ENCODE peak calls at places on chromosomes 11 and 22, in four cellular contexts. R is prostate gland; Y is CD4-positive, alpha-beta memory T cell; M is tibial artery. Q is an unnamed sample.
A peak's percentile ranks its signal among the peaks of the same experiment; 100 is the strongest.

GRCh38 chr22:42967933-42968332 is 47.0 kb downstream of the PACSIN2 start:
- DNase-seq in R (no peak), Y (no peak), M (peak; percentile 80), Q (no peak)

GRCh38 chr11:32002311-32002710 is 88.6 kb upstream of the RCN1 start:
- DNase-seq in R (no peak), Y (no peak), M (no peak), Q (no peak)

GRCh38 chr11:37511425-37511933 is 913.4 kb upstream of the RAG2 start:
- DNase-seq in R (no peak), Y (no peak), M (no peak), Q (no peak)

GRCh38 chr11:16793009-16793408 is 54.6 kb downstream of the C11orf58 start:
- DNase-seq in R (no peak), Y (no peak), M (no peak), Q (no peak)

GRCh38 chr11:57647368-57647767 is 2.3 kb downstream of the YPEL4 start:
- DNase-seq in R (no peak), Y (no peak), M (no peak), Q (no peak)

GRCh38 chr11:103228807-103229206 is 119.6 kb downstream of the DYNC2H1 start:
- DNase-seq in R (no peak), Y (no peak), M (no peak), Q (no peak)

GRCh38 chr11:21511835-21512440 is 680.9 kb upstream of the ANO5 start:
- DNase-seq in R (peak; percentile 31), Y (no peak), M (no peak), Q (no peak)

GRCh38 chr11:30984442-30984816 is 385.1 kb downstream of the DCDC1 start:
- DNase-seq in R (no peak), Y (no peak), M (no peak), Q (no peak)

GRCh38 chr22:25030636-25031035 is 78.1 kb downstream of the KIAA1671 start:
- DNase-seq in R (no peak), Y (no peak), M (no peak), Q (no peak)

GRCh38 chr22:47591709-47592108 is 829.3 kb downstream of the TBC1D22A start:
- DNase-seq in R (no peak), Y (no peak), M (peak; percentile 24), Q (no peak)
- H3K9me3 ChIP-seq in R (no peaks in the 10 kb centered on the region), Y (no peaks in the 10 kb centered on the region), M (no peaks in the 10 kb centered on the region), Q (no peaks in the 10 kb centered on the region)

GRCh38 chr11:70868341-70868885 is 384.0 kb downstream of the SHANK2 start:
- DNase-seq in R (no peak), Y (no peak), M (no peak), Q (no peak)

GRCh38 chr11:70866834-70867233 is 385.5 kb downstream of the SHANK2 start:
- DNase-seq in R (no peak), Y (no peak), M (no peak), Q (no peak)

GRCh38 chr11:70865356-70865755 is 387.0 kb downstream of the SHANK2 start:
- DNase-seq in R (no peak), Y (no peak), M (no peak), Q (no peak)

GRCh38 chr11:70863988-70864387 is 388.4 kb downstream of the SHANK2 start:
- DNase-seq in R (no peak), Y (no peak), M (no peak), Q (no peak)

GRCh38 chr11:70867661-70868060 is 384.7 kb downstream of the SHANK2 start:
- DNase-seq in R (no peak), Y (no peak), M (no peak), Q (no peak)
- H3K9me3 ChIP-seq in R (no peaks in the 10 kb centered on the region), Y (no peaks in the 10 kb centered on the region), M (no peaks in the 10 kb centered on the region), Q (no peaks in the 10 kb centered on the region)

GRCh38 chr22:23243859-23244689 is 63.8 kb downstream of the BCR start:
- DNase-seq in R (no peak), Y (no peak), M (no peak), Q (no peak)
- H3K9me3 ChIP-seq in R (no peaks in the 10 kb centered on the region), Y (no peaks in the 10 kb centered on the region), M (no peaks in the 10 kb centered on the region), Q (no peaks in the 10 kb centered on the region)

DNA sequence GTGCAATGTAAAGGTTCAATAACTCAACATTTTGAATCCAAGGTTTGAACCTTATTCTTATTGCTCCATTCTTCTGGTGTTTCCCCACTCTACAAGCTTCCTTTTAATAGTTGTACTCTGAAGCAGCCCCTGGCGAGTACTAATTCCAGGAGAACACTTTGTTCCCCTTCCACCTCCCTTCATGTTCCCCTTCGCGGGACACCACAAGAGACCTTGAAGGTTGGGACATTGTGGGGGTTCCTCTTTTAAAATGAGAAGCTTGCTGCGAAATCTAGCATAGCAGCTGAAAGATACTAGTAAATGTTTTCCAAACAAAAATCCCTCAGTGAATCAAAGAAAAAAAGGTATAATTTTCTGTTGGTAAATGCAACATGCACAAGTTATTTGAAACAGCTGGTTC is 626.3 kb upstream of the LRRC4C start:
- DNase-seq in R (no peak), Y (no peak), M (no peak), Q (no peak)
- H3K9me3 ChIP-seq in R (no peaks in the 10 kb centered on the region), Y (no peaks in the 10 kb centered on the region), M (no peaks in the 10 kb centered on the region), Q (no peaks in the 10 kb centered on the region)

GRCh38 chr11:15576759-15577158 is 462.0 kb downstream of the INSC start:
- DNase-seq in R (no peak), Y (no peak), M (no peak), Q (no peak)
- H3K9me3 ChIP-seq in R (no peaks in the 10 kb centered on the region), Y (no peaks in the 10 kb centered on the region), M (no peaks in the 10 kb centered on the region), Q (no peaks in the 10 kb centered on the region)

DNA sequence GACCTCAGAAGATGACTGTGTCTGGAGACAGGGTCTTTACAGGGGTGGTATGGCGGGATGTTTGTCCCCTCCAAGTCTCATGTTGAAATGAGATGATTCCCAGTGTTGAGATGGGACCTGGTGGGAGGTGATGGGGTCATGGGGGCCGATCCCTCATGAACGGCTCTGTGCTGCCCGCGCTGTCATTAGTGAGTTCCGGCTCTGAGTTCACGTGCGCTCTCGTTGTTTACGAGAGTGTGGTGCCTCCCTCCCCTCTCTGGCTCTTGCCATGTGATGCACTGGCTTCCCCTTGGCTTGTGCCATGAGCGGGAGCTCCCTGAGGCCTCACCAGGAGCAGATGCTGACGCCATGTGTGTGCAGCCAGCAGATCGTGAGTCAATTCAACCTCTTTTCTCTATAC is 830.8 kb downstream of the TBC1D22A start:
- DNase-seq in R (no peak), Y (no peak), M (no peak), Q (no peak)
- H3K9me3 ChIP-seq in R (no peaks in the 10 kb centered on the region), Y (no peaks in the 10 kb centered on the region), M (no peaks in the 10 kb centered on the region), Q (no peaks in the 10 kb centered on the region)